ENCODE peak calls at places on chromosomes 7 and 10, in nine cellular contexts. Q is colonic mucosa; P is NCI-H1092; T is A549; K is GM19239; J is left ventricle myocardium superior; V is stimulated activated CD4-positive, alpha-beta T cell treated with anti-CD3 and anti-CD28 coated beads, Interleukin-2, amount 100 ng/mL, for 24 hours; G is activated CD4-positive, alpha-beta memory T cell treated with anti-CD3 and anti-CD28 coated beads, Interleukin-2, amount 10 ng/mL, durations not matched to agents 7 days and 5 days; N is lower leg skin. C is an unnamed sample.
A peak's percentile ranks its signal among the peaks of the same experiment; 100 is the strongest.

GRCh38 chr10:60955957-60956425 is 12.0 kb upstream of the RHOBTB1 start:
- DNase-seq in J (no peak), P (no peak), K (no peak), V (no peak), G (no peak), Q (no peak), N (no peak), T (peak; percentile 10), C (no peak)

GRCh38 chr10:3106908-3107425 is 39.6 kb downstream of the PFKP start:
- DNase-seq in V (no peak), Q (no peak), T (no peak), G (no peak), P (no peak), J (no peak), K (no peak), N (no peak), C (no peak)

GRCh38 chr10:77548157-77548556 is 89.5 kb downstream of the KCNMA1 start:
- DNase-seq in K (no peak), V (no peak), T (no peak), G (no peak), Q (peak; percentile 76), N (peak; percentile 83), J (no peak), P (no peak), C (no peak)

GRCh38 chr10:121886997-121887622 is 40.7 kb downstream of the ATE1 start:
- DNase-seq in V (peak; percentile 62), Q (peak; percentile 62), G (peak; percentile 52), P (no peak), N (peak; percentile 87), J (peak; percentile 48), K (peak; percentile 40), T (peak; percentile 78), C (peak; percentile 40)

GRCh38 chr7:107694395-107694794 is 33.8 kb downstream of the SLC26A4 start:
- DNase-seq in V (no peak), T (no peak), Q (no peak), N (no peak), K (no peak), J (no peak), P (peak; percentile 33), G (no peak), C (no peak)

GRCh38 chr7:156438011-156438410 is 202.6 kb upstream of the RNF32 start:
- DNase-seq in G (no peak), T (no peak), N (no peak), J (no peak), V (no peak), K (no peak), P (no peak), Q (no peak), C (no peak)

GRCh38 chr7:112279042-112279441 is 72.5 kb downstream of the ZNF277 start:
- DNase-seq in T (no peak), P (no peak), K (no peak), N (no peak), V (no peak), G (no peak), J (no peak), Q (no peak), C (no peak)

GRCh38 chr7:103857435-103857834 is 132.0 kb downstream of the RELN start:
- DNase-seq in Q (no peak), P (peak; percentile 71), J (no peak), K (no peak), T (no peak), G (no peak), V (no peak), N (no peak), C (no peak)

GRCh38 chr7:51645298-51645697 is 328.7 kb upstream of the COBL start:
- DNase-seq in V (no peak), J (no peak), Q (no peak), T (no peak), G (no peak), K (no peak), P (no peak), N (no peak), C (no peak)

GRCh38 chr10:86003201-86003621 is 363.4 kb downstream of the GRID1 start:
- DNase-seq in P (no peak), T (no peak), K (no peak), J (peak; percentile 61), V (no peak), G (no peak), Q (no peak), N (no peak), C (no peak)

GRCh38 chr7:376306-376969 is 86.5 kb downstream of the FOXL3 start:
- DNase-seq in G (no peak), K (no peak), T (no peak), P (no peak), Q (no peak), J (peak; percentile 23), V (no peak), N (peak; percentile 82), C (no peak)

GRCh38 chr7:41628926-41629325 is 74.0 kb downstream of the INHBA start:
- DNase-seq in T (no peak), Q (no peak), V (no peak), P (no peak), K (no peak), G (no peak), N (no peak), J (no peak), C (no peak)

GRCh38 chr7:47594406-47594805 is 12.5 kb upstream of the TNS3 start:
- DNase-seq in G (no peak), T (no peak), V (no peak), P (no peak), J (no peak), Q (no peak), K (no peak), N (no peak), C (no peak)

GRCh38 chr7:3910041-3910440 is 609.0 kb downstream of the SDK1 start:
- DNase-seq in V (no peak), P (no peak), N (no peak), K (no peak), J (no peak), Q (no peak), T (no peak), G (no peak), C (no peak)

GRCh38 chr7:30910369-30911073 is 1.1 kb upstream of the AQP1 start:
- DNase-seq in Q (no peak), T (no peak), J (peak; percentile 50), N (no peak), G (no peak), V (no peak), P (no peak), K (no peak), C (no peak)

GRCh38 chr10:44300666-44301649 is 83.9 kb downstream of the CXCL12 start:
- DNase-seq in V (no peak), K (no peak), P (no peak), Q (no peak), G (no peak), T (peak; percentile 61), N (no peak), J (peak; percentile 72), C (no peak)

GRCh38 chr10:13223241-13223640 is 10.9 kb downstream of the UCMA start:
- DNase-seq in N (no peak), Q (no peak), T (no peak), G (no peak), P (no peak), V (no peak), J (no peak), K (no peak), C (no peak)

GRCh38 chr10:74518076-74518475 is 308.3 kb upstream of the KAT6B start:
- DNase-seq in V (no peak), P (no peak), G (no peak), T (no peak), Q (no peak), K (no peak), N (no peak), J (no peak), C (no peak)

GRCh38 chr10:60441515-60441914 is 51.8 kb upstream of the ANK3 start:
- DNase-seq in N (no peak), Q (no peak), K (no peak), V (no peak), P (no peak), G (no peak), J (no peak), T (peak; percentile 14), C (no peak)

GRCh38 chr10:28984431-28984830 is 304.4 kb upstream of the LYZL1 start:
- DNase-seq in V (peak; percentile 5), K (peak; percentile 14), G (no peak), N (peak; percentile 92), T (peak; percentile 55), J (peak; percentile 91), Q (peak; percentile 60), P (peak; percentile 16), C (no peak)

GRCh38 chr10:127886371-127887051 is 6.2 kb downstream of the CLRN3 start:
- DNase-seq in N (peak; percentile 64), T (no peak), P (no peak), J (no peak), V (no peak), G (no peak), Q (peak; percentile 62), K (no peak), C (no peak)

GRCh38 chr7:149245244-149245643 is 5.8 kb downstream of the ZNF212 start:
- DNase-seq in J (no peak), Q (no peak), G (peak; percentile 34), N (peak; percentile 45), T (no peak), P (no peak), V (peak; percentile 56), K (no peak), C (peak; percentile 42)

GRCh38 chr7:158374586-158374985 is 213.0 kb downstream of the PTPRN2 start:
- DNase-seq in N (no peak), J (no peak), K (no peak), P (no peak), Q (no peak), G (no peak), V (no peak), T (no peak), C (no peak)

GRCh38 chr7:15478401-15478800 is 83.4 kb downstream of the AGMO start:
- DNase-seq in G (no peak), Q (no peak), V (no peak), T (no peak), P (no peak), J (no peak), K (no peak), N (no peak), C (no peak)

GRCh38 chr7:36658603-36659516 is 65.4 kb downstream of the AOAH start:
- DNase-seq in V (no peak), Q (no peak), J (no peak), K (no peak), G (no peak), N (no peak), T (peak; percentile 35), P (no peak), C (no peak)

GRCh38 chr10:18404530-18404929 is 246.9 kb downstream of the NSUN6 start:
- DNase-seq in Q (no peak), N (no peak), J (no peak), K (no peak), G (no peak), T (no peak), P (no peak), V (no peak), C (no peak)

GRCh38 chr10:6445671-6446278 is 134.3 kb downstream of the PRKCQ start:
- DNase-seq in V (peak; percentile 72), N (peak; percentile 88), J (peak; percentile 66), G (peak; percentile 78), T (peak; percentile 25), Q (peak; percentile 56), K (peak; percentile 32), P (no peak), C (peak; percentile 29)

GRCh38 chr7:149732611-149733010 is 40.8 kb downstream of the ZNF467 start:
- DNase-seq in P (no peak), V (no peak), J (no peak), Q (no peak), N (no peak), T (no peak), G (no peak), K (no peak), C (no peak)

GRCh38 chr10:104809288-104810090 is 168.4 kb downstream of the SORCS3 start:
- DNase-seq in V (no peak), G (no peak), Q (no peak), N (no peak), T (no peak), P (no peak), K (no peak), J (no peak), C (no peak)

GRCh38 chr10:32271617-32272016 is 75.3 kb downstream of the EPC1 start:
- DNase-seq in G (no peak), V (no peak), N (no peak), J (no peak), T (no peak), Q (no peak), P (no peak), K (no peak), C (no peak)

GRCh38 chr10:118341678-118342637 is at the start of gene FAM204A:
- DNase-seq in V (peak; percentile 92), G (peak; percentile 97), J (peak; percentile 96), P (peak; percentile 88), K (peak; percentile 89), Q (peak; percentile 94), T (peak; percentile 96), N (peak; percentile 99), C (peak; percentile 92)